ENCODE peak calls at places on chromosomes 5 and 9, in ten cellular contexts. One of them, this sample, is unnamed. For H3K4me1, the result is how much of the 10 kb centered on the place peaks cover.

GRCh38 chr5:150529147-150529546 is 21.2 kb downstream of the NDST1 start:
- DNase-seq in H1: no peak
- DNase-seq in tibial nerve: no peak
- DNase-seq in K562: no peak
- DNase-seq in A549: no peak
- DNase-seq in ovary: no peak
- DNase-seq in transverse colon: no peak
- DNase-seq in stomach: no peak
- DNase-seq in GM12878: no peak
- DNase-seq in HepG2: no peak
- DNase-seq in this sample: no peak

GRCh38 chr5:138725885-138726457 is 27.3 kb upstream of the CTNNA1 start:
- DNase-seq in H1: no peak
- DNase-seq in tibial nerve: peak
- DNase-seq in K562: no peak
- DNase-seq in A549: no peak
- DNase-seq in ovary: no peak
- DNase-seq in transverse colon: peak
- DNase-seq in stomach: no peak
- DNase-seq in GM12878: no peak
- DNase-seq in HepG2: peak
- DNase-seq in this sample: no peak

GRCh38 chr9:14240491-14240890 is 73.5 kb downstream of the NFIB start:
- DNase-seq in H1: no peak
- DNase-seq in tibial nerve: no peak
- DNase-seq in K562: no peak
- DNase-seq in A549: no peak
- DNase-seq in ovary: no peak
- DNase-seq in transverse colon: no peak
- DNase-seq in stomach: no peak
- DNase-seq in GM12878: no peak
- DNase-seq in HepG2: no peak
- DNase-seq in this sample: no peak

GRCh38 chr5:172179032-172179989 is 8.7 kb downstream of the STK10 start:
- DNase-seq in H1: no peak
- DNase-seq in tibial nerve: no peak
- DNase-seq in K562: no peak
- DNase-seq in A549: no peak
- DNase-seq in ovary: no peak
- DNase-seq in transverse colon: peak
- DNase-seq in stomach: no peak
- DNase-seq in GM12878: peak
- DNase-seq in HepG2: no peak
- DNase-seq in this sample: no peak

GRCh38 chr9:86944974-86945867 is 2.1 kb downstream of the GAS1 start:
- DNase-seq in H1: peak
- DNase-seq in tibial nerve: no peak
- DNase-seq in K562: no peak
- DNase-seq in A549: no peak
- DNase-seq in ovary: peak
- DNase-seq in transverse colon: no peak
- DNase-seq in stomach: no peak
- DNase-seq in GM12878: no peak
- DNase-seq in HepG2: no peak
- DNase-seq in this sample: no peak

GRCh38 chr9:137433349-137433915 is 7.7 kb downstream of the ENTPD8 start:
- DNase-seq in H1: no peak
- DNase-seq in tibial nerve: no peak
- DNase-seq in K562: no peak
- DNase-seq in A549: no peak
- DNase-seq in ovary: no peak
- DNase-seq in transverse colon: no peak
- DNase-seq in stomach: no peak
- DNase-seq in GM12878: no peak
- DNase-seq in HepG2: no peak
- DNase-seq in this sample: no peak

GRCh38 chr9:134967547-134967930 is 49.8 kb upstream of the FCN1 start:
- DNase-seq in H1: no peak
- DNase-seq in tibial nerve: no peak
- DNase-seq in K562: no peak
- DNase-seq in A549: no peak
- DNase-seq in ovary: peak
- DNase-seq in transverse colon: no peak
- DNase-seq in stomach: no peak
- DNase-seq in GM12878: no peak
- DNase-seq in HepG2: no peak
- DNase-seq in this sample: peak

GRCh38 chr5:67350185-67350584 is 153.6 kb upstream of the CD180 start:
- DNase-seq in H1: no peak
- DNase-seq in tibial nerve: no peak
- DNase-seq in K562: no peak
- DNase-seq in A549: no peak
- DNase-seq in ovary: no peak
- DNase-seq in transverse colon: no peak
- DNase-seq in stomach: no peak
- DNase-seq in GM12878: no peak
- DNase-seq in HepG2: no peak
- DNase-seq in this sample: no peak

GRCh38 chr5:95959964-95960801 is 1.5 kb downstream of the ELL2 start:
- DNase-seq in H1: no peak
- DNase-seq in tibial nerve: peak
- DNase-seq in K562: no peak
- DNase-seq in A549: peak
- DNase-seq in ovary: no peak
- DNase-seq in transverse colon: peak
- DNase-seq in stomach: no peak
- DNase-seq in GM12878: no peak
- DNase-seq in HepG2: no peak
- DNase-seq in this sample: peak

GRCh38 chr5:337565-338130 is 16.1 kb downstream of the AHRR start:
- DNase-seq in H1: no peak
- DNase-seq in tibial nerve: no peak
- DNase-seq in K562: no peak
- DNase-seq in A549: peak
- DNase-seq in ovary: no peak
- DNase-seq in transverse colon: no peak
- DNase-seq in stomach: no peak
- DNase-seq in GM12878: no peak
- DNase-seq in HepG2: peak
- DNase-seq in this sample: no peak

DNA sequence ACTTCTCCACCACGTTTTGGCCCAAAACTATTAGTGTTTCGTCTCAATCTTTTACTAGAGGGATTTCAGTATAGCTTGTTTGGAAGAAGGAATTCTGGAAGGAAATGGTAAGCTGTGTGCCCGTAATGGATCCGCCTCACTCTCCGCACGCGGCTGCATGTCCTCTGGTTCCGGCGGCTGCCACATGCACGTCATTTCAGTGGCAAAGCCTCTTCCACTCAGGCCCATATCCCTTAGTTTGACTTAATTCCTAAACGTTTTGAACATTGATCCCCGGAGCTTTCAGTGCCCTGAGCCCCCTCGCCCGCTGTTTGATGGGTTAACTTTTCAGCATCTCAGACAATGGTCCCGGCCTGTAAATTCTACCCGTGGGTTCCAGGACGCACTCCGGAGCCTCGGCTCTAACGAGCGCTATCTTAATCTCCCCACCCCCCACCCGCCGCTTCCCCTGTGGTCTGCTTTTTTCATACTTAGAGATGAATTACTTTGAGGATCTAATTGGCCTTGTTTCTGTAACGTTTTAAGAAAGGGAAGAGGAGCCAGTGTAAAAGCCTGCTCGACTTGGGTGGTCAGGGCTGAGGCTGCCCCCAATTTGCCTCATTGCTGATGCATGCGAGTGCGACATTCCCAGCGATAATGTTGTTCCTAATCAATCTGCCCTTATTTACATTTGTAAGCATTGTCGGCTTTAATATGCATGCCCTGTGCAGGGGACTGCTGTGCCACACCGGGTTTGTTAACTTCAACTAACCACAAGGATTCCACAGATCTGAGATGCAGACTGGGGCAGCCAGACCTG is 4.6 kb downstream of the PTCH1 start:
- DNase-seq in H1: peak
- DNase-seq in tibial nerve: no peak
- DNase-seq in K562: peak
- DNase-seq in A549: no peak
- DNase-seq in ovary: no peak
- DNase-seq in transverse colon: no peak
- DNase-seq in stomach: no peak
- DNase-seq in GM12878: no peak
- DNase-seq in HepG2: no peak
- DNase-seq in this sample: no peak
- TF ChIP-seq POLR2A in H1: no peak
- TF ChIP-seq POLR2A in tibial nerve: no peak
- TF ChIP-seq POLR2A in K562: no peak
- TF ChIP-seq POLR2A in A549: no peak
- TF ChIP-seq POLR2A in ovary: no peak
- TF ChIP-seq POLR2A in transverse colon: no peak
- TF ChIP-seq POLR2A in stomach: no peak
- TF ChIP-seq POLR2A in GM12878: no peak
- TF ChIP-seq POLR2A in HepG2: no peak
- TF ChIP-seq POLR2A in this sample: no peak

GRCh38 chr9:1009101-1009707 is 32.7 kb downstream of the DMRT3 start:
- DNase-seq in H1: peak
- DNase-seq in tibial nerve: peak
- DNase-seq in K562: peak
- DNase-seq in A549: peak
- DNase-seq in ovary: peak
- DNase-seq in transverse colon: peak
- DNase-seq in stomach: peak
- DNase-seq in GM12878: no peak
- DNase-seq in HepG2: peak
- DNase-seq in this sample: peak
- TF ChIP-seq EP300 in H1: no peak
- TF ChIP-seq EP300 in tibial nerve: peak
- TF ChIP-seq EP300 in K562: no peak
- TF ChIP-seq EP300 in A549: no peak
- TF ChIP-seq EP300 in ovary: no peak
- TF ChIP-seq EP300 in transverse colon: no peak
- TF ChIP-seq EP300 in stomach: no peak
- TF ChIP-seq EP300 in GM12878: no peak
- TF ChIP-seq EP300 in HepG2: no peak
- TF ChIP-seq EP300 in this sample: no peak

GRCh38 chr9:120391691-120392090 is 188.3 kb downstream of the CDK5RAP2 start:
- DNase-seq in H1: no peak
- DNase-seq in tibial nerve: no peak
- DNase-seq in K562: no peak
- DNase-seq in A549: no peak
- DNase-seq in ovary: no peak
- DNase-seq in transverse colon: no peak
- DNase-seq in stomach: no peak
- DNase-seq in GM12878: no peak
- DNase-seq in HepG2: no peak
- DNase-seq in this sample: no peak

GRCh38 chr9:120393386-120394057 is 186.4 kb downstream of the CDK5RAP2 start:
- DNase-seq in H1: no peak
- DNase-seq in tibial nerve: no peak
- DNase-seq in K562: no peak
- DNase-seq in A549: no peak
- DNase-seq in ovary: no peak
- DNase-seq in transverse colon: no peak
- DNase-seq in stomach: no peak
- DNase-seq in GM12878: no peak
- DNase-seq in HepG2: no peak
- DNase-seq in this sample: no peak

GRCh38 chr9:120390637-120391190 is 189.3 kb downstream of the CDK5RAP2 start:
- DNase-seq in H1: no peak
- DNase-seq in tibial nerve: no peak
- DNase-seq in K562: no peak
- DNase-seq in A549: no peak
- DNase-seq in ovary: no peak
- DNase-seq in transverse colon: no peak
- DNase-seq in stomach: no peak
- DNase-seq in GM12878: no peak
- DNase-seq in HepG2: peak
- DNase-seq in this sample: no peak

GRCh38 chr9:120392711-120393110 is 187.3 kb downstream of the CDK5RAP2 start:
- DNase-seq in H1: no peak
- DNase-seq in tibial nerve: no peak
- DNase-seq in K562: no peak
- DNase-seq in A549: no peak
- DNase-seq in ovary: no peak
- DNase-seq in transverse colon: no peak
- DNase-seq in stomach: no peak
- DNase-seq in GM12878: no peak
- DNase-seq in HepG2: no peak
- DNase-seq in this sample: peak

GRCh38 chr9:120392245-120392644 is 187.7 kb downstream of the CDK5RAP2 start:
- DNase-seq in H1: no peak
- DNase-seq in tibial nerve: no peak
- DNase-seq in K562: no peak
- DNase-seq in A549: no peak
- DNase-seq in ovary: no peak
- DNase-seq in transverse colon: no peak
- DNase-seq in stomach: no peak
- DNase-seq in GM12878: no peak
- DNase-seq in HepG2: no peak
- DNase-seq in this sample: no peak
- H3K4me1 ChIP-seq in H1: under half
- H3K4me1 ChIP-seq in tibial nerve: under half
- H3K4me1 ChIP-seq in K562: under half
- H3K4me1 ChIP-seq in A549: under half
- H3K4me1 ChIP-seq in ovary: under half
- H3K4me1 ChIP-seq in transverse colon: under half
- H3K4me1 ChIP-seq in stomach: under half
- H3K4me1 ChIP-seq in GM12878: under half
- H3K4me1 ChIP-seq in HepG2: half or more
- H3K4me1 ChIP-seq in this sample: under half

GRCh38 chr5:88686743-88687142 is 196.2 kb downstream of the MEF2C start:
- DNase-seq in H1: no peak
- DNase-seq in tibial nerve: no peak
- DNase-seq in K562: no peak
- DNase-seq in A549: no peak
- DNase-seq in ovary: no peak
- DNase-seq in transverse colon: no peak
- DNase-seq in stomach: no peak
- DNase-seq in GM12878: no peak
- DNase-seq in HepG2: no peak
- DNase-seq in this sample: no peak

GRCh38 chr5:88687253-88687955 is 195.6 kb downstream of the MEF2C start:
- DNase-seq in H1: no peak
- DNase-seq in tibial nerve: no peak
- DNase-seq in K562: no peak
- DNase-seq in A549: no peak
- DNase-seq in ovary: no peak
- DNase-seq in transverse colon: no peak
- DNase-seq in stomach: no peak
- DNase-seq in GM12878: no peak
- DNase-seq in HepG2: no peak
- DNase-seq in this sample: no peak

GRCh38 chr5:88684136-88684500 is 198.9 kb downstream of the MEF2C start:
- DNase-seq in H1: no peak
- DNase-seq in tibial nerve: no peak
- DNase-seq in K562: no peak
- DNase-seq in A549: no peak
- DNase-seq in ovary: no peak
- DNase-seq in transverse colon: no peak
- DNase-seq in stomach: no peak
- DNase-seq in GM12878: no peak
- DNase-seq in HepG2: no peak
- DNase-seq in this sample: no peak

GRCh38 chr5:88688242-88688959 is 194.6 kb downstream of the MEF2C start:
- DNase-seq in H1: no peak
- DNase-seq in tibial nerve: no peak
- DNase-seq in K562: no peak
- DNase-seq in A549: no peak
- DNase-seq in ovary: no peak
- DNase-seq in transverse colon: no peak
- DNase-seq in stomach: no peak
- DNase-seq in GM12878: no peak
- DNase-seq in HepG2: no peak
- DNase-seq in this sample: no peak

GRCh38 chr5:88686077-88686541 is 196.9 kb downstream of the MEF2C start:
- DNase-seq in H1: no peak
- DNase-seq in tibial nerve: no peak
- DNase-seq in K562: no peak
- DNase-seq in A549: no peak
- DNase-seq in ovary: no peak
- DNase-seq in transverse colon: no peak
- DNase-seq in stomach: no peak
- DNase-seq in GM12878: no peak
- DNase-seq in HepG2: no peak
- DNase-seq in this sample: no peak
- TF ChIP-seq POLR2A in H1: no peak
- TF ChIP-seq POLR2A in tibial nerve: no peak
- TF ChIP-seq POLR2A in K562: no peak
- TF ChIP-seq POLR2A in A549: no peak
- TF ChIP-seq POLR2A in ovary: no peak
- TF ChIP-seq POLR2A in transverse colon: no peak
- TF ChIP-seq POLR2A in stomach: no peak
- TF ChIP-seq POLR2A in GM12878: no peak
- TF ChIP-seq POLR2A in HepG2: no peak
- TF ChIP-seq POLR2A in this sample: no peak